ENCODE peak calls at places on chromosome 12, in eight cellular contexts. One of them, this sample, is unnamed.

GRCh38 chr12:62588916-62589315 is 122.3 kb downstream of the MON2 start:
- DNase-seq in fibroblast of pulmonary artery: peak; percentile 35
- DNase-seq in NCI-H1092: no peak
- DNase-seq in kidney tubule cell: no peak
- DNase-seq in stimulated activated naive CD8-positive, alpha-beta T cell treated with anti-CD3 and anti-CD28 coated beads, Interleukin-15, Interleukin-2, amounts not matched to agents 100 U/mL and 50 U/mL, for 24 hours: no peak
- DNase-seq in heart right ventricle: no peak
- DNase-seq in NCI-H510A treated with DMSO at 0.1 percent for 48 hours: no peak
- DNase-seq in Peyer's patch: no peak
- DNase-seq in this sample: no peak

GRCh38 chr12:52405922-52406385 is at the start of gene KRT82:
- DNase-seq in heart right ventricle: no peak
- DNase-seq in NCI-H510A treated with DMSO at 0.1 percent for 48 hours: no peak
- DNase-seq in Peyer's patch: no peak
- DNase-seq in fibroblast of pulmonary artery: no peak
- DNase-seq in kidney tubule cell: no peak
- DNase-seq in stimulated activated naive CD8-positive, alpha-beta T cell treated with anti-CD3 and anti-CD28 coated beads, Interleukin-15, Interleukin-2, amounts not matched to agents 100 U/mL and 50 U/mL, for 24 hours: no peak
- DNase-seq in NCI-H1092: no peak
- DNase-seq in this sample: no peak

GRCh38 chr12:105352049-105352448 is 21.6 kb downstream of the C12orf75 start:
- DNase-seq in Peyer's patch: no peak
- DNase-seq in NCI-H1092: no peak
- DNase-seq in heart right ventricle: no peak
- DNase-seq in kidney tubule cell: peak; percentile 23
- DNase-seq in NCI-H510A treated with DMSO at 0.1 percent for 48 hours: no peak
- DNase-seq in fibroblast of pulmonary artery: no peak
- DNase-seq in stimulated activated naive CD8-positive, alpha-beta T cell treated with anti-CD3 and anti-CD28 coated beads, Interleukin-15, Interleukin-2, amounts not matched to agents 100 U/mL and 50 U/mL, for 24 hours: no peak
- DNase-seq in this sample: no peak

GRCh38 chr12:2291182-2291832 is 238.5 kb downstream of the CACNA1C start:
- DNase-seq in NCI-H510A treated with DMSO at 0.1 percent for 48 hours: peak; percentile 57
- DNase-seq in NCI-H1092: no peak
- DNase-seq in fibroblast of pulmonary artery: peak; percentile 61
- DNase-seq in heart right ventricle: no peak
- DNase-seq in kidney tubule cell: peak; percentile 58
- DNase-seq in stimulated activated naive CD8-positive, alpha-beta T cell treated with anti-CD3 and anti-CD28 coated beads, Interleukin-15, Interleukin-2, amounts not matched to agents 100 U/mL and 50 U/mL, for 24 hours: peak; percentile 36
- DNase-seq in Peyer's patch: peak; percentile 65
- DNase-seq in this sample: peak; percentile 43

GRCh38 chr12:54191550-54192022 is 2.8 kb upstream of the SMUG1 start:
- DNase-seq in stimulated activated naive CD8-positive, alpha-beta T cell treated with anti-CD3 and anti-CD28 coated beads, Interleukin-15, Interleukin-2, amounts not matched to agents 100 U/mL and 50 U/mL, for 24 hours: peak; percentile 77
- DNase-seq in fibroblast of pulmonary artery: peak; percentile 90
- DNase-seq in NCI-H1092: peak; percentile 88
- DNase-seq in kidney tubule cell: peak; percentile 85
- DNase-seq in NCI-H510A treated with DMSO at 0.1 percent for 48 hours: peak; percentile 78
- DNase-seq in Peyer's patch: peak; percentile 92
- DNase-seq in heart right ventricle: peak; percentile 80
- DNase-seq in this sample: peak; percentile 84

GRCh38 chr12:5204271-5204670 is 160.6 kb downstream of the KCNA5 start:
- DNase-seq in stimulated activated naive CD8-positive, alpha-beta T cell treated with anti-CD3 and anti-CD28 coated beads, Interleukin-15, Interleukin-2, amounts not matched to agents 100 U/mL and 50 U/mL, for 24 hours: no peak
- DNase-seq in fibroblast of pulmonary artery: no peak
- DNase-seq in NCI-H1092: no peak
- DNase-seq in NCI-H510A treated with DMSO at 0.1 percent for 48 hours: peak; percentile 35
- DNase-seq in kidney tubule cell: no peak
- DNase-seq in heart right ventricle: no peak
- DNase-seq in Peyer's patch: no peak
- DNase-seq in this sample: no peak

GRCh38 chr12:65568517-65568916 is 255.8 kb upstream of the HMGA2 start:
- DNase-seq in kidney tubule cell: peak; percentile 82
- DNase-seq in Peyer's patch: no peak
- DNase-seq in stimulated activated naive CD8-positive, alpha-beta T cell treated with anti-CD3 and anti-CD28 coated beads, Interleukin-15, Interleukin-2, amounts not matched to agents 100 U/mL and 50 U/mL, for 24 hours: no peak
- DNase-seq in NCI-H1092: no peak
- DNase-seq in heart right ventricle: no peak
- DNase-seq in fibroblast of pulmonary artery: peak; percentile 75
- DNase-seq in NCI-H510A treated with DMSO at 0.1 percent for 48 hours: no peak
- DNase-seq in this sample: no peak

GRCh38 chr12:81758421-81759214 is 532 bp downstream of the PPFIA2 start:
- DNase-seq in stimulated activated naive CD8-positive, alpha-beta T cell treated with anti-CD3 and anti-CD28 coated beads, Interleukin-15, Interleukin-2, amounts not matched to agents 100 U/mL and 50 U/mL, for 24 hours: peak; percentile 29
- DNase-seq in NCI-H510A treated with DMSO at 0.1 percent for 48 hours: peak; percentile 14
- DNase-seq in Peyer's patch: no peak
- DNase-seq in kidney tubule cell: peak; percentile 4
- DNase-seq in fibroblast of pulmonary artery: peak; percentile 27
- DNase-seq in heart right ventricle: peak; percentile 14
- DNase-seq in NCI-H1092: peak; percentile 18
- DNase-seq in this sample: peak; percentile 59

GRCh38 chr12:94173660-94174265 is 25.4 kb downstream of the PLXNC1 start:
- DNase-seq in stimulated activated naive CD8-positive, alpha-beta T cell treated with anti-CD3 and anti-CD28 coated beads, Interleukin-15, Interleukin-2, amounts not matched to agents 100 U/mL and 50 U/mL, for 24 hours: peak; percentile 25
- DNase-seq in fibroblast of pulmonary artery: no peak
- DNase-seq in kidney tubule cell: no peak
- DNase-seq in NCI-H1092: no peak
- DNase-seq in Peyer's patch: no peak
- DNase-seq in heart right ventricle: no peak
- DNase-seq in NCI-H510A treated with DMSO at 0.1 percent for 48 hours: no peak
- DNase-seq in this sample: no peak

GRCh38 chr12:49901986-49902385 is 1.7 kb downstream of the FAIM2 start:
- DNase-seq in heart right ventricle: no peak
- DNase-seq in fibroblast of pulmonary artery: no peak
- DNase-seq in NCI-H1092: no peak
- DNase-seq in Peyer's patch: no peak
- DNase-seq in stimulated activated naive CD8-positive, alpha-beta T cell treated with anti-CD3 and anti-CD28 coated beads, Interleukin-15, Interleukin-2, amounts not matched to agents 100 U/mL and 50 U/mL, for 24 hours: no peak
- DNase-seq in kidney tubule cell: no peak
- DNase-seq in NCI-H510A treated with DMSO at 0.1 percent for 48 hours: no peak
- DNase-seq in this sample: no peak

GRCh38 chr12:102061096-102061555 is 665 bp downstream of the WASHC3 start:
- DNase-seq in fibroblast of pulmonary artery: peak; percentile 16
- DNase-seq in stimulated activated naive CD8-positive, alpha-beta T cell treated with anti-CD3 and anti-CD28 coated beads, Interleukin-15, Interleukin-2, amounts not matched to agents 100 U/mL and 50 U/mL, for 24 hours: peak; percentile 14
- DNase-seq in kidney tubule cell: peak; percentile 22
- DNase-seq in Peyer's patch: no peak
- DNase-seq in NCI-H510A treated with DMSO at 0.1 percent for 48 hours: no peak
- DNase-seq in NCI-H1092: no peak
- DNase-seq in heart right ventricle: no peak
- DNase-seq in this sample: no peak

GRCh38 chr12:93302331-93303229 is 75.1 kb upstream of the NUDT4 start:
- DNase-seq in fibroblast of pulmonary artery: peak; percentile 64
- DNase-seq in heart right ventricle: peak; percentile 70
- DNase-seq in NCI-H510A treated with DMSO at 0.1 percent for 48 hours: no peak
- DNase-seq in kidney tubule cell: peak; percentile 74
- DNase-seq in stimulated activated naive CD8-positive, alpha-beta T cell treated with anti-CD3 and anti-CD28 coated beads, Interleukin-15, Interleukin-2, amounts not matched to agents 100 U/mL and 50 U/mL, for 24 hours: no peak
- DNase-seq in Peyer's patch: no peak
- DNase-seq in NCI-H1092: no peak
- DNase-seq in this sample: no peak

GRCh38 chr12:45974883-45975282 is 15.5 kb downstream of the SCAF11 start:
- DNase-seq in NCI-H1092: no peak
- DNase-seq in stimulated activated naive CD8-positive, alpha-beta T cell treated with anti-CD3 and anti-CD28 coated beads, Interleukin-15, Interleukin-2, amounts not matched to agents 100 U/mL and 50 U/mL, for 24 hours: no peak
- DNase-seq in heart right ventricle: no peak
- DNase-seq in fibroblast of pulmonary artery: no peak
- DNase-seq in kidney tubule cell: no peak
- DNase-seq in Peyer's patch: no peak
- DNase-seq in NCI-H510A treated with DMSO at 0.1 percent for 48 hours: no peak
- DNase-seq in this sample: no peak

GRCh38 chr12:49979061-49979586 is 6.4 kb downstream of the AQP6 start:
- DNase-seq in heart right ventricle: no peak
- DNase-seq in Peyer's patch: no peak
- DNase-seq in stimulated activated naive CD8-positive, alpha-beta T cell treated with anti-CD3 and anti-CD28 coated beads, Interleukin-15, Interleukin-2, amounts not matched to agents 100 U/mL and 50 U/mL, for 24 hours: no peak
- DNase-seq in NCI-H1092: no peak
- DNase-seq in fibroblast of pulmonary artery: no peak
- DNase-seq in NCI-H510A treated with DMSO at 0.1 percent for 48 hours: no peak
- DNase-seq in kidney tubule cell: no peak
- DNase-seq in this sample: no peak

GRCh38 chr12:5513406-5513805 is 81.5 kb downstream of the NTF3 start:
- DNase-seq in kidney tubule cell: no peak
- DNase-seq in fibroblast of pulmonary artery: no peak
- DNase-seq in NCI-H1092: no peak
- DNase-seq in heart right ventricle: no peak
- DNase-seq in Peyer's patch: no peak
- DNase-seq in stimulated activated naive CD8-positive, alpha-beta T cell treated with anti-CD3 and anti-CD28 coated beads, Interleukin-15, Interleukin-2, amounts not matched to agents 100 U/mL and 50 U/mL, for 24 hours: no peak
- DNase-seq in NCI-H510A treated with DMSO at 0.1 percent for 48 hours: no peak
- DNase-seq in this sample: no peak

GRCh38 chr12:104460973-104461693 is 4.4 kb downstream of the CHST11 start:
- DNase-seq in stimulated activated naive CD8-positive, alpha-beta T cell treated with anti-CD3 and anti-CD28 coated beads, Interleukin-15, Interleukin-2, amounts not matched to agents 100 U/mL and 50 U/mL, for 24 hours: no peak
- DNase-seq in fibroblast of pulmonary artery: no peak
- DNase-seq in heart right ventricle: no peak
- DNase-seq in Peyer's patch: no peak
- DNase-seq in NCI-H1092: no peak
- DNase-seq in kidney tubule cell: peak; percentile 23
- DNase-seq in NCI-H510A treated with DMSO at 0.1 percent for 48 hours: no peak
- DNase-seq in this sample: no peak

GRCh38 chr12:108839011-108839889 is 18.1 kb downstream of the SSH1 start:
- DNase-seq in NCI-H510A treated with DMSO at 0.1 percent for 48 hours: no peak
- DNase-seq in heart right ventricle: peak; percentile 66
- DNase-seq in kidney tubule cell: no peak
- DNase-seq in fibroblast of pulmonary artery: peak; percentile 89
- DNase-seq in Peyer's patch: no peak
- DNase-seq in NCI-H1092: no peak
- DNase-seq in stimulated activated naive CD8-positive, alpha-beta T cell treated with anti-CD3 and anti-CD28 coated beads, Interleukin-15, Interleukin-2, amounts not matched to agents 100 U/mL and 50 U/mL, for 24 hours: peak; percentile 26
- DNase-seq in this sample: no peak

GRCh38 chr12:89225401-89225800 is 126.9 kb downstream of the DUSP6 start:
- DNase-seq in stimulated activated naive CD8-positive, alpha-beta T cell treated with anti-CD3 and anti-CD28 coated beads, Interleukin-15, Interleukin-2, amounts not matched to agents 100 U/mL and 50 U/mL, for 24 hours: peak; percentile 72
- DNase-seq in heart right ventricle: no peak
- DNase-seq in fibroblast of pulmonary artery: peak; percentile 71
- DNase-seq in Peyer's patch: peak; percentile 54
- DNase-seq in NCI-H510A treated with DMSO at 0.1 percent for 48 hours: peak; percentile 92
- DNase-seq in NCI-H1092: no peak
- DNase-seq in kidney tubule cell: peak; percentile 88
- DNase-seq in this sample: no peak

GRCh38 chr12:90499793-90500192 is 455.2 kb downstream of the CCER1 start:
- DNase-seq in NCI-H510A treated with DMSO at 0.1 percent for 48 hours: peak; percentile 21
- DNase-seq in heart right ventricle: no peak
- DNase-seq in kidney tubule cell: no peak
- DNase-seq in fibroblast of pulmonary artery: no peak
- DNase-seq in NCI-H1092: no peak
- DNase-seq in Peyer's patch: no peak
- DNase-seq in stimulated activated naive CD8-positive, alpha-beta T cell treated with anti-CD3 and anti-CD28 coated beads, Interleukin-15, Interleukin-2, amounts not matched to agents 100 U/mL and 50 U/mL, for 24 hours: no peak
- DNase-seq in this sample: no peak

GRCh38 chr12:62190081-62190480 is 70.1 kb upstream of the USP15 start:
- DNase-seq in fibroblast of pulmonary artery: no peak
- DNase-seq in NCI-H1092: no peak
- DNase-seq in stimulated activated naive CD8-positive, alpha-beta T cell treated with anti-CD3 and anti-CD28 coated beads, Interleukin-15, Interleukin-2, amounts not matched to agents 100 U/mL and 50 U/mL, for 24 hours: no peak
- DNase-seq in Peyer's patch: no peak
- DNase-seq in NCI-H510A treated with DMSO at 0.1 percent for 48 hours: no peak
- DNase-seq in heart right ventricle: no peak
- DNase-seq in kidney tubule cell: no peak
- DNase-seq in this sample: no peak

GRCh38 chr12:48054955-48055821 is 50.7 kb downstream of the SENP1 start:
- DNase-seq in heart right ventricle: no peak
- DNase-seq in stimulated activated naive CD8-positive, alpha-beta T cell treated with anti-CD3 and anti-CD28 coated beads, Interleukin-15, Interleukin-2, amounts not matched to agents 100 U/mL and 50 U/mL, for 24 hours: no peak
- DNase-seq in kidney tubule cell: no peak
- DNase-seq in NCI-H1092: no peak
- DNase-seq in fibroblast of pulmonary artery: no peak
- DNase-seq in NCI-H510A treated with DMSO at 0.1 percent for 48 hours: no peak
- DNase-seq in Peyer's patch: no peak
- DNase-seq in this sample: no peak

GRCh38 chr12:78470354-78471195 is 394.0 kb upstream of the SYT1 start:
- DNase-seq in kidney tubule cell: peak; percentile 54
- DNase-seq in heart right ventricle: no peak
- DNase-seq in stimulated activated naive CD8-positive, alpha-beta T cell treated with anti-CD3 and anti-CD28 coated beads, Interleukin-15, Interleukin-2, amounts not matched to agents 100 U/mL and 50 U/mL, for 24 hours: no peak
- DNase-seq in NCI-H510A treated with DMSO at 0.1 percent for 48 hours: peak; percentile 58
- DNase-seq in Peyer's patch: no peak
- DNase-seq in fibroblast of pulmonary artery: peak; percentile 66
- DNase-seq in NCI-H1092: peak; percentile 15
- DNase-seq in this sample: peak; percentile 55

GRCh38 chr12:120138366-120138765 is 21.8 kb upstream of the RAB35 start:
- DNase-seq in kidney tubule cell: no peak
- DNase-seq in NCI-H510A treated with DMSO at 0.1 percent for 48 hours: no peak
- DNase-seq in stimulated activated naive CD8-positive, alpha-beta T cell treated with anti-CD3 and anti-CD28 coated beads, Interleukin-15, Interleukin-2, amounts not matched to agents 100 U/mL and 50 U/mL, for 24 hours: no peak
- DNase-seq in fibroblast of pulmonary artery: no peak
- DNase-seq in Peyer's patch: no peak
- DNase-seq in heart right ventricle: no peak
- DNase-seq in NCI-H1092: no peak
- DNase-seq in this sample: no peak

GRCh38 chr12:67433393-67434175 is 164.4 kb downstream of the CAND1 start:
- DNase-seq in NCI-H510A treated with DMSO at 0.1 percent for 48 hours: no peak
- DNase-seq in heart right ventricle: no peak
- DNase-seq in NCI-H1092: no peak
- DNase-seq in stimulated activated naive CD8-positive, alpha-beta T cell treated with anti-CD3 and anti-CD28 coated beads, Interleukin-15, Interleukin-2, amounts not matched to agents 100 U/mL and 50 U/mL, for 24 hours: no peak
- DNase-seq in kidney tubule cell: peak; percentile 76
- DNase-seq in Peyer's patch: no peak
- DNase-seq in fibroblast of pulmonary artery: no peak
- DNase-seq in this sample: peak; percentile 58

GRCh38 chr12:57001448-57001906 is 4.9 kb downstream of the ZBTB39 start:
- DNase-seq in NCI-H1092: no peak
- DNase-seq in NCI-H510A treated with DMSO at 0.1 percent for 48 hours: peak; percentile 42
- DNase-seq in kidney tubule cell: peak; percentile 71
- DNase-seq in fibroblast of pulmonary artery: peak; percentile 76
- DNase-seq in heart right ventricle: peak; percentile 62
- DNase-seq in stimulated activated naive CD8-positive, alpha-beta T cell treated with anti-CD3 and anti-CD28 coated beads, Interleukin-15, Interleukin-2, amounts not matched to agents 100 U/mL and 50 U/mL, for 24 hours: peak; percentile 83
- DNase-seq in Peyer's patch: peak; percentile 86
- DNase-seq in this sample: peak; percentile 31

GRCh38 chr12:52278530-52278929 is 4.1 kb downstream of the KRT86 start:
- DNase-seq in heart right ventricle: no peak
- DNase-seq in fibroblast of pulmonary artery: no peak
- DNase-seq in NCI-H1092: no peak
- DNase-seq in stimulated activated naive CD8-positive, alpha-beta T cell treated with anti-CD3 and anti-CD28 coated beads, Interleukin-15, Interleukin-2, amounts not matched to agents 100 U/mL and 50 U/mL, for 24 hours: no peak
- DNase-seq in NCI-H510A treated with DMSO at 0.1 percent for 48 hours: no peak
- DNase-seq in kidney tubule cell: peak; percentile 46
- DNase-seq in Peyer's patch: peak; percentile 30
- DNase-seq in this sample: no peak

GRCh38 chr12:6052940-6053329 is 71.5 kb downstream of the VWF start:
- DNase-seq in stimulated activated naive CD8-positive, alpha-beta T cell treated with anti-CD3 and anti-CD28 coated beads, Interleukin-15, Interleukin-2, amounts not matched to agents 100 U/mL and 50 U/mL, for 24 hours: no peak
- DNase-seq in Peyer's patch: no peak
- DNase-seq in NCI-H510A treated with DMSO at 0.1 percent for 48 hours: no peak
- DNase-seq in heart right ventricle: no peak
- DNase-seq in fibroblast of pulmonary artery: no peak
- DNase-seq in NCI-H1092: no peak
- DNase-seq in kidney tubule cell: peak; percentile 70
- DNase-seq in this sample: peak; percentile 16

GRCh38 chr12:32777159-32777558 is 21.5 kb upstream of the YARS2 start:
- DNase-seq in kidney tubule cell: no peak
- DNase-seq in heart right ventricle: no peak
- DNase-seq in NCI-H510A treated with DMSO at 0.1 percent for 48 hours: no peak
- DNase-seq in Peyer's patch: no peak
- DNase-seq in NCI-H1092: no peak
- DNase-seq in fibroblast of pulmonary artery: no peak
- DNase-seq in stimulated activated naive CD8-positive, alpha-beta T cell treated with anti-CD3 and anti-CD28 coated beads, Interleukin-15, Interleukin-2, amounts not matched to agents 100 U/mL and 50 U/mL, for 24 hours: no peak
- DNase-seq in this sample: no peak

GRCh38 chr12:44835641-44836379 is 40.3 kb downstream of the NELL2 start:
- DNase-seq in kidney tubule cell: peak; percentile 33
- DNase-seq in NCI-H1092: no peak
- DNase-seq in Peyer's patch: no peak
- DNase-seq in fibroblast of pulmonary artery: no peak
- DNase-seq in heart right ventricle: no peak
- DNase-seq in stimulated activated naive CD8-positive, alpha-beta T cell treated with anti-CD3 and anti-CD28 coated beads, Interleukin-15, Interleukin-2, amounts not matched to agents 100 U/mL and 50 U/mL, for 24 hours: no peak
- DNase-seq in NCI-H510A treated with DMSO at 0.1 percent for 48 hours: no peak
- DNase-seq in this sample: no peak

GRCh38 chr12:3732901-3733300 is 20.0 kb downstream of the CRACR2A start:
- DNase-seq in kidney tubule cell: no peak
- DNase-seq in Peyer's patch: peak; percentile 66
- DNase-seq in NCI-H510A treated with DMSO at 0.1 percent for 48 hours: peak; percentile 75
- DNase-seq in stimulated activated naive CD8-positive, alpha-beta T cell treated with anti-CD3 and anti-CD28 coated beads, Interleukin-15, Interleukin-2, amounts not matched to agents 100 U/mL and 50 U/mL, for 24 hours: no peak
- DNase-seq in heart right ventricle: no peak
- DNase-seq in fibroblast of pulmonary artery: no peak
- DNase-seq in NCI-H1092: no peak
- DNase-seq in this sample: no peak

GRCh38 chr12:93174048-93174447 is 203.7 kb upstream of the NUDT4 start:
- DNase-seq in kidney tubule cell: no peak
- DNase-seq in Peyer's patch: no peak
- DNase-seq in stimulated activated naive CD8-positive, alpha-beta T cell treated with anti-CD3 and anti-CD28 coated beads, Interleukin-15, Interleukin-2, amounts not matched to agents 100 U/mL and 50 U/mL, for 24 hours: no peak
- DNase-seq in NCI-H1092: no peak
- DNase-seq in NCI-H510A treated with DMSO at 0.1 percent for 48 hours: no peak
- DNase-seq in fibroblast of pulmonary artery: peak; percentile 88
- DNase-seq in heart right ventricle: peak; percentile 35
- DNase-seq in this sample: no peak

GRCh38 chr12:123761841-123762714 is at the start of gene DNAH10:
- DNase-seq in NCI-H510A treated with DMSO at 0.1 percent for 48 hours: peak; percentile 52
- DNase-seq in fibroblast of pulmonary artery: no peak
- DNase-seq in NCI-H1092: no peak
- DNase-seq in kidney tubule cell: peak; percentile 39
- DNase-seq in stimulated activated naive CD8-positive, alpha-beta T cell treated with anti-CD3 and anti-CD28 coated beads, Interleukin-15, Interleukin-2, amounts not matched to agents 100 U/mL and 50 U/mL, for 24 hours: peak; percentile 74
- DNase-seq in heart right ventricle: no peak
- DNase-seq in Peyer's patch: peak; percentile 54
- DNase-seq in this sample: no peak

GRCh38 chr12:4443616-4444015 is 2.0 kb downstream of the FGF6 start:
- DNase-seq in NCI-H1092: no peak
- DNase-seq in heart right ventricle: no peak
- DNase-seq in kidney tubule cell: no peak
- DNase-seq in Peyer's patch: peak; percentile 31
- DNase-seq in stimulated activated naive CD8-positive, alpha-beta T cell treated with anti-CD3 and anti-CD28 coated beads, Interleukin-15, Interleukin-2, amounts not matched to agents 100 U/mL and 50 U/mL, for 24 hours: no peak
- DNase-seq in fibroblast of pulmonary artery: no peak
- DNase-seq in NCI-H510A treated with DMSO at 0.1 percent for 48 hours: no peak
- DNase-seq in this sample: no peak

GRCh38 chr12:117380083-117380482 is 18.7 kb upstream of the NOS1 start:
- DNase-seq in fibroblast of pulmonary artery: no peak
- DNase-seq in Peyer's patch: no peak
- DNase-seq in NCI-H510A treated with DMSO at 0.1 percent for 48 hours: no peak
- DNase-seq in heart right ventricle: no peak
- DNase-seq in stimulated activated naive CD8-positive, alpha-beta T cell treated with anti-CD3 and anti-CD28 coated beads, Interleukin-15, Interleukin-2, amounts not matched to agents 100 U/mL and 50 U/mL, for 24 hours: no peak
- DNase-seq in NCI-H1092: no peak
- DNase-seq in kidney tubule cell: no peak
- DNase-seq in this sample: no peak